ENCODE peak calls at places on chromosomes 5 and 9, in ten cellular contexts. One of them, this sample, is unnamed.

GRCh38 chr9:134566196-134566822 is 75.3 kb upstream of the COL5A1 start:
- DNase-seq in body of pancreas: no peak
- DNase-seq in ascending aorta: no peak
- DNase-seq in Panc1: no peak
- DNase-seq in OCI-LY7: no peak
- DNase-seq in upper lobe of left lung: no peak
- DNase-seq in uterus: peak; percentile 6
- DNase-seq in lung: no peak
- DNase-seq in brain microvascular endothelial cell: no peak
- DNase-seq in stomach: no peak
- DNase-seq in this sample: no peak

GRCh38 chr5:113252066-113252465 is 182.7 kb downstream of the TSSK1B start:
- DNase-seq in OCI-LY7: no peak
- DNase-seq in Panc1: no peak
- DNase-seq in stomach: no peak
- DNase-seq in lung: no peak
- DNase-seq in body of pancreas: no peak
- DNase-seq in uterus: no peak
- DNase-seq in brain microvascular endothelial cell: no peak
- DNase-seq in ascending aorta: no peak
- DNase-seq in upper lobe of left lung: peak; percentile 9
- DNase-seq in this sample: no peak

GRCh38 chr5:66459728-66460127 is 136.5 kb upstream of the MAST4 start:
- DNase-seq in stomach: no peak
- DNase-seq in Panc1: no peak
- DNase-seq in OCI-LY7: no peak
- DNase-seq in brain microvascular endothelial cell: no peak
- DNase-seq in body of pancreas: no peak
- DNase-seq in uterus: no peak
- DNase-seq in ascending aorta: no peak
- DNase-seq in upper lobe of left lung: no peak
- DNase-seq in lung: no peak
- DNase-seq in this sample: no peak

GRCh38 chr9:37986001-37986400 is 82.1 kb upstream of the SLC25A51 start:
- DNase-seq in ascending aorta: no peak
- DNase-seq in lung: no peak
- DNase-seq in upper lobe of left lung: no peak
- DNase-seq in stomach: no peak
- DNase-seq in OCI-LY7: no peak
- DNase-seq in brain microvascular endothelial cell: no peak
- DNase-seq in Panc1: no peak
- DNase-seq in body of pancreas: no peak
- DNase-seq in uterus: no peak
- DNase-seq in this sample: no peak

GRCh38 chr9:35563791-35564197 is 41.3 kb upstream of the TESK1 start:
- DNase-seq in lung: peak; percentile 45
- DNase-seq in brain microvascular endothelial cell: no peak
- DNase-seq in ascending aorta: no peak
- DNase-seq in Panc1: no peak
- DNase-seq in stomach: peak; percentile 60
- DNase-seq in OCI-LY7: no peak
- DNase-seq in upper lobe of left lung: no peak
- DNase-seq in uterus: peak; percentile 60
- DNase-seq in body of pancreas: peak; percentile 43
- DNase-seq in this sample: no peak

GRCh38 chr5:174315871-174316270 is 270.4 kb downstream of the NSG2 start:
- DNase-seq in uterus: no peak
- DNase-seq in brain microvascular endothelial cell: no peak
- DNase-seq in lung: no peak
- DNase-seq in stomach: no peak
- DNase-seq in OCI-LY7: no peak
- DNase-seq in ascending aorta: no peak
- DNase-seq in body of pancreas: no peak
- DNase-seq in upper lobe of left lung: peak; percentile 48
- DNase-seq in Panc1: no peak
- DNase-seq in this sample: no peak

GRCh38 chr9:101912698-101913097 is 174.3 kb upstream of the GRIN3A start:
- DNase-seq in brain microvascular endothelial cell: no peak
- DNase-seq in OCI-LY7: no peak
- DNase-seq in upper lobe of left lung: no peak
- DNase-seq in lung: no peak
- DNase-seq in Panc1: no peak
- DNase-seq in uterus: no peak
- DNase-seq in body of pancreas: no peak
- DNase-seq in ascending aorta: no peak
- DNase-seq in stomach: no peak
- DNase-seq in this sample: no peak

GRCh38 chr5:111748304-111748763 is 8.7 kb downstream of the NREP start:
- DNase-seq in ascending aorta: no peak
- DNase-seq in upper lobe of left lung: no peak
- DNase-seq in body of pancreas: no peak
- DNase-seq in lung: no peak
- DNase-seq in OCI-LY7: no peak
- DNase-seq in brain microvascular endothelial cell: peak; percentile 94
- DNase-seq in stomach: no peak
- DNase-seq in Panc1: no peak
- DNase-seq in uterus: no peak
- DNase-seq in this sample: peak; percentile 85

GRCh38 chr9:89134709-89135108 is 43.9 kb downstream of the SHC3 start:
- DNase-seq in Panc1: no peak
- DNase-seq in ascending aorta: no peak
- DNase-seq in stomach: no peak
- DNase-seq in upper lobe of left lung: no peak
- DNase-seq in lung: no peak
- DNase-seq in uterus: no peak
- DNase-seq in OCI-LY7: no peak
- DNase-seq in brain microvascular endothelial cell: no peak
- DNase-seq in body of pancreas: no peak
- DNase-seq in this sample: no peak

GRCh38 chr5:175880213-175880612 is 8.8 kb downstream of the CPLX2 start:
- DNase-seq in ascending aorta: no peak
- DNase-seq in stomach: no peak
- DNase-seq in OCI-LY7: no peak
- DNase-seq in Panc1: no peak
- DNase-seq in body of pancreas: no peak
- DNase-seq in brain microvascular endothelial cell: no peak
- DNase-seq in upper lobe of left lung: no peak
- DNase-seq in uterus: no peak
- DNase-seq in lung: no peak
- DNase-seq in this sample: no peak

GRCh38 chr5:664343-664993 is 28.7 kb downstream of the TPPP start:
- DNase-seq in stomach: peak; percentile 92
- DNase-seq in body of pancreas: peak; percentile 79
- DNase-seq in Panc1: no peak
- DNase-seq in upper lobe of left lung: peak; percentile 72
- DNase-seq in ascending aorta: no peak
- DNase-seq in brain microvascular endothelial cell: no peak
- DNase-seq in OCI-LY7: no peak
- DNase-seq in uterus: no peak
- DNase-seq in lung: no peak
- DNase-seq in this sample: no peak

GRCh38 chr5:109399092-109399759 is 10.5 kb downstream of the PJA2 start:
- DNase-seq in ascending aorta: no peak
- DNase-seq in body of pancreas: no peak
- DNase-seq in uterus: no peak
- DNase-seq in brain microvascular endothelial cell: peak; percentile 68
- DNase-seq in lung: no peak
- DNase-seq in upper lobe of left lung: no peak
- DNase-seq in stomach: no peak
- DNase-seq in OCI-LY7: no peak
- DNase-seq in Panc1: no peak
- DNase-seq in this sample: no peak

GRCh38 chr5:13985736-13986418 is 41.4 kb upstream of the DNAH5 start:
- DNase-seq in OCI-LY7: no peak
- DNase-seq in Panc1: peak; percentile 84
- DNase-seq in brain microvascular endothelial cell: peak; percentile 90
- DNase-seq in stomach: no peak
- DNase-seq in lung: peak; percentile 57
- DNase-seq in uterus: no peak
- DNase-seq in body of pancreas: peak; percentile 42
- DNase-seq in ascending aorta: no peak
- DNase-seq in upper lobe of left lung: no peak
- DNase-seq in this sample: peak; percentile 82

GRCh38 chr5:56516936-56517521 is 283.9 kb upstream of the ANKRD55 start:
- DNase-seq in OCI-LY7: no peak
- DNase-seq in body of pancreas: peak; percentile 50
- DNase-seq in stomach: peak; percentile 37
- DNase-seq in upper lobe of left lung: no peak
- DNase-seq in uterus: no peak
- DNase-seq in ascending aorta: no peak
- DNase-seq in brain microvascular endothelial cell: peak; percentile 17
- DNase-seq in Panc1: no peak
- DNase-seq in lung: no peak
- DNase-seq in this sample: no peak

GRCh38 chr9:87276327-87276841 is 221.3 kb upstream of the DAPK1 start:
- DNase-seq in upper lobe of left lung: no peak
- DNase-seq in brain microvascular endothelial cell: peak; percentile 74
- DNase-seq in ascending aorta: no peak
- DNase-seq in stomach: no peak
- DNase-seq in lung: no peak
- DNase-seq in Panc1: no peak
- DNase-seq in OCI-LY7: no peak
- DNase-seq in uterus: no peak
- DNase-seq in body of pancreas: no peak
- DNase-seq in this sample: peak; percentile 30

DNA sequence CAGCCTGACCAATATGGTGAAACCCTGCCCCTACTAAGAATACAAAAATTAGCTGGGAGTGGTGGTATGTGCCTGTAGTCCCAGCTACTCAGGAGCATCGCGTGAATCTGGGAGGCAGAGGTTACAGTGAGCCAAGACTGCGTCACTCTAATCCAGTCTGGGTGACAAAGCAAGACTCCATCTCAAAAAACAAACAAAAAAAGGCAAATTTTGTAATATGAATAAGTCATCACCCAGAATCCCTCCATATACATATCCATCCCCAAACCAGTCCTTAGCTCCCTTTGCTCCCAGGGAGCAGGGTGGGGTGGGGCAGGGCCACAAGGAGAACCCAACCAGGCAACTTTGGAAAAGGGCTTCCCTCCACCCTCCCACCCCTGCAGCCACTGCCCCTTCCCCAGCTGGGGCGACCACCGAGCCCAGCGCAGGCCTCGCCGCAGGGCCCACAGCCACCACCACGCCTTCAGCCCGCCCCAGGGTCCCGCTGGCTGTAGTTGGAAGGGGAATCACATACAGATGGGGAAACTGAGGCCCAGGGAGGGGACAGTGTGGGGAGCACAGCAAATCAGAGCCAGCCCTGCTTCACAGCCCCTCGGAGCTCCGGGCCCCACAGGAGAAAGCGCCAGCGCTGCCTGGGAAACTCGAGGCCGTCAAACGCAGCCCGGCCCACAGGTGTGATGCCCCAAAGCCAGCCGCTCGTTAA is 7.8 kb downstream of the NOTCH1 start:
- DNase-seq in body of pancreas: no peak
- DNase-seq in uterus: no peak
- DNase-seq in ascending aorta: no peak
- DNase-seq in Panc1: no peak
- DNase-seq in upper lobe of left lung: peak; percentile 78
- DNase-seq in OCI-LY7: no peak
- DNase-seq in stomach: no peak
- DNase-seq in lung: no peak
- DNase-seq in brain microvascular endothelial cell: peak; percentile 42
- DNase-seq in this sample: no peak
- H3K27ac ChIP-seq in body of pancreas: peak overlapping the region; percentile 75
- H3K27ac ChIP-seq in uterus: no peak overlapping the region
- H3K27ac ChIP-seq in ascending aorta: peak overlapping the region; percentile 73
- H3K27ac ChIP-seq in Panc1: no peak overlapping the region
- H3K27ac ChIP-seq in upper lobe of left lung: peak overlapping the region; percentile 98
- H3K27ac ChIP-seq in OCI-LY7: no peak overlapping the region
- H3K27ac ChIP-seq in stomach: peak overlapping the region; percentile 89
- H3K27ac ChIP-seq in lung: no peak overlapping the region
- H3K27ac ChIP-seq in brain microvascular endothelial cell: no peak overlapping the region
- H3K27ac ChIP-seq in this sample: peak overlapping the region; percentile 100

GRCh38 chr9:71285191-71285656 is 163.8 kb upstream of the TRPM3 start:
- DNase-seq in body of pancreas: peak; percentile 39
- DNase-seq in OCI-LY7: peak; percentile 63
- DNase-seq in stomach: no peak
- DNase-seq in ascending aorta: no peak
- DNase-seq in lung: peak; percentile 31
- DNase-seq in brain microvascular endothelial cell: peak; percentile 67
- DNase-seq in upper lobe of left lung: no peak
- DNase-seq in Panc1: peak; percentile 51
- DNase-seq in uterus: no peak
- DNase-seq in this sample: peak; percentile 54
- TF ChIP-seq CTCF in body of pancreas: peak; percentile 78
- TF ChIP-seq CTCF in OCI-LY7: peak; percentile 91
- TF ChIP-seq CTCF in stomach: peak; percentile 70
- TF ChIP-seq CTCF in ascending aorta: peak; percentile 42
- TF ChIP-seq CTCF in lung: peak; percentile 63
- TF ChIP-seq CTCF in brain microvascular endothelial cell: peak; percentile 84
- TF ChIP-seq CTCF in upper lobe of left lung: peak; percentile 78
- TF ChIP-seq CTCF in Panc1: peak; percentile 80
- TF ChIP-seq CTCF in uterus: peak; percentile 66
- TF ChIP-seq CTCF in this sample: peak; percentile 90

GRCh38 chr5:149497357-149497756 is 53.9 kb downstream of the CSNK1A1 start:
- DNase-seq in brain microvascular endothelial cell: peak; percentile 56
- DNase-seq in ascending aorta: no peak
- DNase-seq in OCI-LY7: no peak
- DNase-seq in body of pancreas: no peak
- DNase-seq in stomach: no peak
- DNase-seq in Panc1: no peak
- DNase-seq in uterus: no peak
- DNase-seq in lung: no peak
- DNase-seq in upper lobe of left lung: no peak
- DNase-seq in this sample: no peak
- H3K27ac ChIP-seq in brain microvascular endothelial cell: peak overlapping the region; percentile 59
- H3K27ac ChIP-seq in ascending aorta: peak overlapping the region; percentile 57
- H3K27ac ChIP-seq in OCI-LY7: no peak overlapping the region
- H3K27ac ChIP-seq in body of pancreas: no peak overlapping the region
- H3K27ac ChIP-seq in stomach: peak overlapping the region; percentile 67
- H3K27ac ChIP-seq in Panc1: peak overlapping the region; percentile 67
- H3K27ac ChIP-seq in uterus: peak overlapping the region; percentile 50
- H3K27ac ChIP-seq in lung: peak overlapping the region; percentile 40
- H3K27ac ChIP-seq in upper lobe of left lung: peak overlapping the region; percentile 79
- H3K27ac ChIP-seq in this sample: peak overlapping the region; percentile 60

DNA sequence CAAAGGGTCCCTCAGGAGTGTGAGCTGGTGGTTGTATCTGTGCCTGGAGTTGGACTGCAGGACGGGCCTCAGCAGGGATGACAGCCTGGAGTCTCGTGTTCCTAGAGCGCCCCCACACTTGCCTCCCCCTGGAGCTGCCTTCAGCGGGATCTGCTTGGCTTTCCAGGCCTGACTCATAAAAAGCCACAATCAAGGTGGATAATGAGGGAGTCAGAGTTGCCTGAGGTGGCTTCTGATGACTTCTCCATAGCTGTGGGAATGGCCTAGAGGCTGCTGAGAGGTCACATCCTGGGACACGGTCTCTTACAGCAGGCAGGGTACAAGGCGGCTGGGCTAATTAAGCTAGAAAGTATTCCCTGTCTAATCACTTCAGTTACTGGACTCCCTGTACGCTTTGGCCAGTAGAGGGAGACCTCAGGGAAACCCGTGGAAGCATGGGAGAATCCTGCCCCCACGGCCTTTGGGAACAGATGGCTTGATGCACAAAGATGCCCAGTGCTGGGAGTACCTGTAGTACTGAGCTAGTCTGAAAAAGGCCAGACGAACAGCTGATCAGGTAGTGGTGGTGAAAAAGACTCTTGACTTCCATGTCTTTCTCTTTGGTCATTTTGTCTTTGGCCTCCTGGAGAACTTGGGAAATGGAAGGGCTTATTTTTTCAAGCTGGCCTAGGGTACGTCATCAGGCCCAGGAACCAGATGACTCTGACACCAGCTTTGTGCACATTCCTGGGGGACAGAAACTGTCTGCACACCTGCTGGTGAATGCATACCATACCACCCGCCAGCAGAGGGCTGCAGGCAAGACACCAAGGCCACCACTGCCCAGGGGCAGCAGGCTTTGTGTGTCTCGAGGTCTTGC is 16.1 kb upstream of the FRRS1L start:
- DNase-seq in lung: no peak
- DNase-seq in uterus: no peak
- DNase-seq in body of pancreas: peak; percentile 79
- DNase-seq in ascending aorta: no peak
- DNase-seq in OCI-LY7: peak; percentile 13
- DNase-seq in upper lobe of left lung: no peak
- DNase-seq in Panc1: no peak
- DNase-seq in stomach: peak; percentile 57
- DNase-seq in brain microvascular endothelial cell: peak; percentile 15
- DNase-seq in this sample: peak; percentile 64
- TF ChIP-seq CTCF in lung: no peak
- TF ChIP-seq CTCF in uterus: no peak
- TF ChIP-seq CTCF in body of pancreas: peak; percentile 34
- TF ChIP-seq CTCF in ascending aorta: no peak
- TF ChIP-seq CTCF in OCI-LY7: peak; percentile 55
- TF ChIP-seq CTCF in upper lobe of left lung: peak; percentile 10
- TF ChIP-seq CTCF in Panc1: peak; percentile 76
- TF ChIP-seq CTCF in stomach: peak; percentile 42
- TF ChIP-seq CTCF in brain microvascular endothelial cell: peak; percentile 79
- TF ChIP-seq CTCF in this sample: peak; percentile 60

This sample was measured in RWPE1.